ENCODE peak calls at places on chromosomes 2 and 18, in five cellular contexts. One of them, this sample, is unnamed.
A peak's percentile ranks its signal among the peaks of the same experiment; 100 is the strongest.

GRCh38 chr2:88227446-88227845 is 57.3 kb downstream of the THNSL2 start:
- DNase-seq in stimulated activated CD4-positive, alpha-beta T cell treated with anti-CD3 and anti-CD28 coated beads, Interleukin-1b, Interleukin-23, amount 100 ng/mL, for 1 hour: no peak
- DNase-seq in COR-L47: no peak
- DNase-seq in smooth muscle cell of the brain vasculature: no peak
- DNase-seq in CD8-positive, alpha-beta memory T cell: no peak
- DNase-seq in this sample: no peak

GRCh38 chr2:241728000-241728399 is 6.4 kb upstream of the D2HGDH start:
- DNase-seq in CD8-positive, alpha-beta memory T cell: no peak
- DNase-seq in stimulated activated CD4-positive, alpha-beta T cell treated with anti-CD3 and anti-CD28 coated beads, Interleukin-1b, Interleukin-23, amount 100 ng/mL, for 1 hour: no peak
- DNase-seq in smooth muscle cell of the brain vasculature: no peak
- DNase-seq in COR-L47: no peak
- DNase-seq in this sample: no peak

GRCh38 chr18:36756262-36756661 is 72.5 kb downstream of the TPGS2 start:
- DNase-seq in smooth muscle cell of the brain vasculature: no peak
- DNase-seq in COR-L47: no peak
- DNase-seq in CD8-positive, alpha-beta memory T cell: no peak
- DNase-seq in stimulated activated CD4-positive, alpha-beta T cell treated with anti-CD3 and anti-CD28 coated beads, Interleukin-1b, Interleukin-23, amount 100 ng/mL, for 1 hour: no peak
- DNase-seq in this sample: no peak

GRCh38 chr2:164430166-164430783 is 191.0 kb downstream of the GRB14 start:
- DNase-seq in stimulated activated CD4-positive, alpha-beta T cell treated with anti-CD3 and anti-CD28 coated beads, Interleukin-1b, Interleukin-23, amount 100 ng/mL, for 1 hour: no peak
- DNase-seq in COR-L47: peak; percentile 48
- DNase-seq in CD8-positive, alpha-beta memory T cell: no peak
- DNase-seq in smooth muscle cell of the brain vasculature: peak; percentile 47
- DNase-seq in this sample: peak; percentile 58

GRCh38 chr2:37907480-37908070 is 17.5 kb upstream of the RMDN2 start:
- DNase-seq in smooth muscle cell of the brain vasculature: no peak
- DNase-seq in COR-L47: no peak
- DNase-seq in stimulated activated CD4-positive, alpha-beta T cell treated with anti-CD3 and anti-CD28 coated beads, Interleukin-1b, Interleukin-23, amount 100 ng/mL, for 1 hour: no peak
- DNase-seq in CD8-positive, alpha-beta memory T cell: no peak
- DNase-seq in this sample: no peak

GRCh38 chr2:13652531-13653313 is 936.0 kb downstream of the TRIB2 start:
- DNase-seq in stimulated activated CD4-positive, alpha-beta T cell treated with anti-CD3 and anti-CD28 coated beads, Interleukin-1b, Interleukin-23, amount 100 ng/mL, for 1 hour: no peak
- DNase-seq in COR-L47: no peak
- DNase-seq in smooth muscle cell of the brain vasculature: no peak
- DNase-seq in CD8-positive, alpha-beta memory T cell: no peak
- DNase-seq in this sample: no peak

GRCh38 chr2:136538489-136538888 is 226.9 kb upstream of the THSD7B start:
- DNase-seq in CD8-positive, alpha-beta memory T cell: no peak
- DNase-seq in stimulated activated CD4-positive, alpha-beta T cell treated with anti-CD3 and anti-CD28 coated beads, Interleukin-1b, Interleukin-23, amount 100 ng/mL, for 1 hour: no peak
- DNase-seq in smooth muscle cell of the brain vasculature: no peak
- DNase-seq in COR-L47: no peak
- DNase-seq in this sample: no peak

GRCh38 chr2:160467086-160467485 is 26.5 kb downstream of the RBMS1 start:
- DNase-seq in CD8-positive, alpha-beta memory T cell: no peak
- DNase-seq in COR-L47: no peak
- DNase-seq in smooth muscle cell of the brain vasculature: no peak
- DNase-seq in stimulated activated CD4-positive, alpha-beta T cell treated with anti-CD3 and anti-CD28 coated beads, Interleukin-1b, Interleukin-23, amount 100 ng/mL, for 1 hour: no peak
- DNase-seq in this sample: no peak

GRCh38 chr2:199861116-199861774 is 10.3 kb upstream of the FTCDNL1 start:
- DNase-seq in COR-L47: peak; percentile 3
- DNase-seq in smooth muscle cell of the brain vasculature: peak; percentile 13
- DNase-seq in CD8-positive, alpha-beta memory T cell: no peak
- DNase-seq in stimulated activated CD4-positive, alpha-beta T cell treated with anti-CD3 and anti-CD28 coated beads, Interleukin-1b, Interleukin-23, amount 100 ng/mL, for 1 hour: no peak
- DNase-seq in this sample: peak; percentile 28

GRCh38 chr18:45245036-45245638 is 370.1 kb upstream of the SLC14A2 start:
- DNase-seq in CD8-positive, alpha-beta memory T cell: no peak
- DNase-seq in smooth muscle cell of the brain vasculature: no peak
- DNase-seq in COR-L47: no peak
- DNase-seq in stimulated activated CD4-positive, alpha-beta T cell treated with anti-CD3 and anti-CD28 coated beads, Interleukin-1b, Interleukin-23, amount 100 ng/mL, for 1 hour: no peak
- DNase-seq in this sample: no peak

GRCh38 chr2:144519934-144520717 is at the start of gene ZEB2:
- DNase-seq in smooth muscle cell of the brain vasculature: peak; percentile 85
- DNase-seq in stimulated activated CD4-positive, alpha-beta T cell treated with anti-CD3 and anti-CD28 coated beads, Interleukin-1b, Interleukin-23, amount 100 ng/mL, for 1 hour: no peak
- DNase-seq in CD8-positive, alpha-beta memory T cell: peak; percentile 32
- DNase-seq in COR-L47: no peak
- DNase-seq in this sample: peak; percentile 97

GRCh38 chr18:61637319-61637718 is 255.5 kb downstream of the RNF152 start:
- DNase-seq in smooth muscle cell of the brain vasculature: no peak
- DNase-seq in stimulated activated CD4-positive, alpha-beta T cell treated with anti-CD3 and anti-CD28 coated beads, Interleukin-1b, Interleukin-23, amount 100 ng/mL, for 1 hour: no peak
- DNase-seq in CD8-positive, alpha-beta memory T cell: no peak
- DNase-seq in COR-L47: peak; percentile 68
- DNase-seq in this sample: no peak

GRCh38 chr2:238133499-238134392 is 4.7 kb upstream of the KLHL30 start:
- DNase-seq in COR-L47: no peak
- DNase-seq in smooth muscle cell of the brain vasculature: no peak
- DNase-seq in stimulated activated CD4-positive, alpha-beta T cell treated with anti-CD3 and anti-CD28 coated beads, Interleukin-1b, Interleukin-23, amount 100 ng/mL, for 1 hour: no peak
- DNase-seq in CD8-positive, alpha-beta memory T cell: no peak
- DNase-seq in this sample: no peak

GRCh38 chr2:39778775-39779751 is at the start of gene THUMPD2:
- DNase-seq in COR-L47: peak; percentile 81
- DNase-seq in smooth muscle cell of the brain vasculature: peak; percentile 28
- DNase-seq in stimulated activated CD4-positive, alpha-beta T cell treated with anti-CD3 and anti-CD28 coated beads, Interleukin-1b, Interleukin-23, amount 100 ng/mL, for 1 hour: peak; percentile 32
- DNase-seq in CD8-positive, alpha-beta memory T cell: peak; percentile 16
- DNase-seq in this sample: no peak

GRCh38 chr2:37180006-37180639 is 8.3 kb downstream of the SULT6B1 start:
- DNase-seq in COR-L47: no peak
- DNase-seq in smooth muscle cell of the brain vasculature: no peak
- DNase-seq in stimulated activated CD4-positive, alpha-beta T cell treated with anti-CD3 and anti-CD28 coated beads, Interleukin-1b, Interleukin-23, amount 100 ng/mL, for 1 hour: no peak
- DNase-seq in CD8-positive, alpha-beta memory T cell: no peak
- DNase-seq in this sample: no peak

GRCh38 chr2:44934024-44934423 is 7.5 kb upstream of the SIX3 start:
- DNase-seq in stimulated activated CD4-positive, alpha-beta T cell treated with anti-CD3 and anti-CD28 coated beads, Interleukin-1b, Interleukin-23, amount 100 ng/mL, for 1 hour: no peak
- DNase-seq in smooth muscle cell of the brain vasculature: no peak
- DNase-seq in CD8-positive, alpha-beta memory T cell: no peak
- DNase-seq in COR-L47: peak; percentile 31
- DNase-seq in this sample: no peak

GRCh38 chr2:216139884-216140283 is 30.7 kb downstream of the XRCC5 start:
- DNase-seq in CD8-positive, alpha-beta memory T cell: no peak
- DNase-seq in COR-L47: peak; percentile 25
- DNase-seq in smooth muscle cell of the brain vasculature: no peak
- DNase-seq in stimulated activated CD4-positive, alpha-beta T cell treated with anti-CD3 and anti-CD28 coated beads, Interleukin-1b, Interleukin-23, amount 100 ng/mL, for 1 hour: no peak
- DNase-seq in this sample: no peak

GRCh38 chr2:70475266-70475665 is 78.4 kb downstream of the TGFA start:
- DNase-seq in stimulated activated CD4-positive, alpha-beta T cell treated with anti-CD3 and anti-CD28 coated beads, Interleukin-1b, Interleukin-23, amount 100 ng/mL, for 1 hour: no peak
- DNase-seq in CD8-positive, alpha-beta memory T cell: no peak
- DNase-seq in smooth muscle cell of the brain vasculature: no peak
- DNase-seq in COR-L47: no peak
- DNase-seq in this sample: no peak

GRCh38 chr18:7132356-7133115 is 14.9 kb upstream of the LAMA1 start:
- DNase-seq in COR-L47: no peak
- DNase-seq in smooth muscle cell of the brain vasculature: no peak
- DNase-seq in CD8-positive, alpha-beta memory T cell: no peak
- DNase-seq in stimulated activated CD4-positive, alpha-beta T cell treated with anti-CD3 and anti-CD28 coated beads, Interleukin-1b, Interleukin-23, amount 100 ng/mL, for 1 hour: no peak
- DNase-seq in this sample: no peak

GRCh38 chr2:158753561-158754302 is 41.4 kb upstream of the DAPL1 start:
- DNase-seq in smooth muscle cell of the brain vasculature: peak; percentile 47
- DNase-seq in COR-L47: peak; percentile 54
- DNase-seq in CD8-positive, alpha-beta memory T cell: no peak
- DNase-seq in stimulated activated CD4-positive, alpha-beta T cell treated with anti-CD3 and anti-CD28 coated beads, Interleukin-1b, Interleukin-23, amount 100 ng/mL, for 1 hour: no peak
- DNase-seq in this sample: peak; percentile 50

GRCh38 chr18:5294113-5294617 is 1.4 kb downstream of the ZBTB14 start:
- DNase-seq in stimulated activated CD4-positive, alpha-beta T cell treated with anti-CD3 and anti-CD28 coated beads, Interleukin-1b, Interleukin-23, amount 100 ng/mL, for 1 hour: peak; percentile 22
- DNase-seq in smooth muscle cell of the brain vasculature: no peak
- DNase-seq in CD8-positive, alpha-beta memory T cell: no peak
- DNase-seq in COR-L47: no peak
- DNase-seq in this sample: no peak

GRCh38 chr18:3661121-3661520 is 211.1 kb downstream of the TGIF1 start:
- DNase-seq in smooth muscle cell of the brain vasculature: no peak
- DNase-seq in CD8-positive, alpha-beta memory T cell: no peak
- DNase-seq in stimulated activated CD4-positive, alpha-beta T cell treated with anti-CD3 and anti-CD28 coated beads, Interleukin-1b, Interleukin-23, amount 100 ng/mL, for 1 hour: no peak
- DNase-seq in COR-L47: no peak
- DNase-seq in this sample: no peak

GRCh38 chr2:199335502-199335901 is 122.2 kb downstream of the SATB2 start:
- DNase-seq in COR-L47: no peak
- DNase-seq in CD8-positive, alpha-beta memory T cell: no peak
- DNase-seq in smooth muscle cell of the brain vasculature: no peak
- DNase-seq in stimulated activated CD4-positive, alpha-beta T cell treated with anti-CD3 and anti-CD28 coated beads, Interleukin-1b, Interleukin-23, amount 100 ng/mL, for 1 hour: no peak
- DNase-seq in this sample: no peak

GRCh38 chr2:212902421-212902820 is 249.0 kb downstream of the IKZF2 start:
- DNase-seq in smooth muscle cell of the brain vasculature: no peak
- DNase-seq in CD8-positive, alpha-beta memory T cell: no peak
- DNase-seq in COR-L47: no peak
- DNase-seq in stimulated activated CD4-positive, alpha-beta T cell treated with anti-CD3 and anti-CD28 coated beads, Interleukin-1b, Interleukin-23, amount 100 ng/mL, for 1 hour: no peak
- DNase-seq in this sample: peak; percentile 97

GRCh38 chr2:108853421-108853820 is 66.8 kb downstream of the CCDC138 start:
- DNase-seq in COR-L47: no peak
- DNase-seq in stimulated activated CD4-positive, alpha-beta T cell treated with anti-CD3 and anti-CD28 coated beads, Interleukin-1b, Interleukin-23, amount 100 ng/mL, for 1 hour: no peak
- DNase-seq in CD8-positive, alpha-beta memory T cell: no peak
- DNase-seq in smooth muscle cell of the brain vasculature: no peak
- DNase-seq in this sample: no peak

GRCh38 chr2:191218292-191218898 is 26.8 kb upstream of the MYO1B start:
- DNase-seq in COR-L47: peak; percentile 54
- DNase-seq in smooth muscle cell of the brain vasculature: peak; percentile 73
- DNase-seq in CD8-positive, alpha-beta memory T cell: peak; percentile 11
- DNase-seq in stimulated activated CD4-positive, alpha-beta T cell treated with anti-CD3 and anti-CD28 coated beads, Interleukin-1b, Interleukin-23, amount 100 ng/mL, for 1 hour: no peak
- DNase-seq in this sample: peak; percentile 53

GRCh38 chr2:162067596-162067995 is 6.4 kb downstream of the DPP4 start:
- DNase-seq in CD8-positive, alpha-beta memory T cell: no peak
- DNase-seq in COR-L47: no peak
- DNase-seq in smooth muscle cell of the brain vasculature: no peak
- DNase-seq in stimulated activated CD4-positive, alpha-beta T cell treated with anti-CD3 and anti-CD28 coated beads, Interleukin-1b, Interleukin-23, amount 100 ng/mL, for 1 hour: no peak
- DNase-seq in this sample: no peak

GRCh38 chr2:65845442-65846182 is 413.2 kb upstream of the SPRED2 start:
- DNase-seq in COR-L47: no peak
- DNase-seq in CD8-positive, alpha-beta memory T cell: no peak
- DNase-seq in smooth muscle cell of the brain vasculature: no peak
- DNase-seq in stimulated activated CD4-positive, alpha-beta T cell treated with anti-CD3 and anti-CD28 coated beads, Interleukin-1b, Interleukin-23, amount 100 ng/mL, for 1 hour: no peak
- DNase-seq in this sample: no peak

GRCh38 chr2:152505495-152505906 is 170.5 kb downstream of the FMNL2 start:
- DNase-seq in CD8-positive, alpha-beta memory T cell: no peak
- DNase-seq in smooth muscle cell of the brain vasculature: no peak
- DNase-seq in COR-L47: no peak
- DNase-seq in stimulated activated CD4-positive, alpha-beta T cell treated with anti-CD3 and anti-CD28 coated beads, Interleukin-1b, Interleukin-23, amount 100 ng/mL, for 1 hour: no peak
- DNase-seq in this sample: no peak

GRCh38 chr2:120960994-120961393 is 225.3 kb downstream of the GLI2 start:
- DNase-seq in CD8-positive, alpha-beta memory T cell: no peak
- DNase-seq in stimulated activated CD4-positive, alpha-beta T cell treated with anti-CD3 and anti-CD28 coated beads, Interleukin-1b, Interleukin-23, amount 100 ng/mL, for 1 hour: no peak
- DNase-seq in COR-L47: no peak
- DNase-seq in smooth muscle cell of the brain vasculature: no peak
- DNase-seq in this sample: no peak